ENCODE peak calls at places on chromosomes 2 and 18, in six cellular contexts. S is GM23248, V is fibroblast of lung, M is stomach, A is AG04450, X is cardiac muscle cell. F is an unnamed sample.

GRCh38 chr2:74867841-74868658 is 34.1 kb downstream of the HK2 start:
- DNase-seq in A (no peak), S (peak), V (peak), M (peak), X (peak), F (no peak)

GRCh38 chr18:10035306-10035991 is 121.6 kb downstream of the VAPA start:
- DNase-seq in X (no peak), V (no peak), A (no peak), S (peak), M (peak), F (peak)

GRCh38 chr2:209208211-209208610 is 215.6 kb upstream of the MAP2 start:
- DNase-seq in A (no peak), S (peak), M (no peak), V (peak), X (peak), F (peak)

GRCh38 chr2:43303889-43304288 is 77.5 kb upstream of the ZFP36L2 start:
- DNase-seq in X (no peak), M (no peak), V (no peak), S (no peak), A (no peak), F (no peak)

GRCh38 chr2:182301093-182301492 is 125.7 kb downstream of the PDE1A start:
- DNase-seq in V (peak), M (no peak), A (no peak), X (no peak), S (peak), F (no peak)

GRCh38 chr2:96913398-96914202 is 43.7 kb upstream of the SEMA4C start:
- DNase-seq in S (no peak), A (no peak), M (no peak), X (no peak), V (no peak), F (no peak)

GRCh38 chr2:217467331-217467730 is 535.5 kb downstream of the TNS1 start:
- DNase-seq in V (peak), S (peak), X (no peak), M (no peak), A (no peak), F (no peak)

GRCh38 chr2:152493417-152493816 is 158.4 kb downstream of the FMNL2 start:
- DNase-seq in A (no peak), S (no peak), V (no peak), X (no peak), M (no peak), F (no peak)

GRCh38 chr2:102141011-102141914 is 1.3 kb upstream of the IL1R1 start:
- DNase-seq in X (no peak), S (peak), A (peak), V (peak), M (no peak), F (no peak)

GRCh38 chr2:46870051-46870839 is 45.4 kb downstream of the MCFD2 start:
- DNase-seq in V (no peak), M (no peak), X (no peak), A (no peak), S (peak), F (no peak)

GRCh38 chr2:107009275-107009674 is 123.3 kb upstream of the ST6GAL2 start:
- DNase-seq in M (no peak), A (no peak), S (no peak), X (no peak), V (no peak), F (no peak)

GRCh38 chr2:9775351-9775750 is 67.9 kb upstream of the TAF1B start:
- DNase-seq in A (no peak), V (no peak), M (no peak), X (no peak), S (no peak), F (no peak)

GRCh38 chr2:215624423-215624829 is 188.6 kb upstream of the FN1 start:
- DNase-seq in X (no peak), S (peak), V (peak), A (peak), M (no peak), F (no peak)

GRCh38 chr18:13611058-13611615 is 115.2 kb downstream of the FAM210A start:
- DNase-seq in S (peak), V (peak), M (no peak), X (no peak), A (no peak), F (no peak)

GRCh38 chr2:117875786-117876185 is 61.3 kb downstream of the DDX18 start:
- DNase-seq in A (no peak), S (no peak), V (no peak), M (no peak), X (no peak), F (no peak)

GRCh38 chr2:172207916-172208315 is 105.2 kb upstream of the DLX2 start:
- DNase-seq in X (no peak), A (no peak), S (no peak), M (no peak), V (peak), F (no peak)

GRCh38 chr2:85743304-85743978 is 10.3 kb upstream of the ATOH8 start:
- DNase-seq in M (no peak), X (no peak), A (no peak), V (no peak), S (peak), F (no peak)

GRCh38 chr2:168145598-168145997 is 101.8 kb downstream of the STK39 start:
- DNase-seq in S (no peak), V (no peak), X (peak), A (no peak), M (no peak), F (no peak)

GRCh38 chr2:106885981-106886915 is at the start of gene ST6GAL2:
- DNase-seq in V (no peak), A (no peak), M (no peak), S (peak), X (peak), F (peak)

GRCh38 chr2:70425682-70426301 is 123.9 kb upstream of the FAM136A start:
- DNase-seq in S (no peak), V (no peak), M (no peak), X (no peak), A (no peak), F (no peak)

GRCh38 chr18:33817096-33817495 is 239.1 kb downstream of the ASXL3 start:
- DNase-seq in X (no peak), M (no peak), V (peak), S (peak), A (no peak), F (no peak)

DNA sequence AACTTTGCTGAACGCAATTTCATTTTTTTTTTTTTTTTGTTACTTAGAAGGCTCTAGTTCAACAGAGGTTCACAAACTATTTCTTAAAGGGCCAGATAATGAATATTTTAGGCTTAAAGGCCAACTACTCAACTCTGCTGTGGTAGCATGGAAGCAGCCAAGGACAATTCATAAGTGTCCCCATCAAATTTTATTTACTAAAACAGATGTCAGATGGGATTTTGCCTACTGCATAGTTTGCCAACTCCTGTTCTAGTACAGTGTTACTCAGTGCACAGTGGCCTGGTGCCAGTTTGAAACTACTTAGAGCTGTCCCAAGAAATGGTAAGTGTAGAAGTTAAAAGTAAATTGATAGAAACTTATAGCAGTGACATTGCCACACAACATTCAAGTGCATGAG is 949.4 kb upstream of the FANCL start:
- DNase-seq in A (no peak), S (no peak), X (no peak), M (no peak), V (no peak), F (no peak)
- H3K27ac ChIP-seq in A (no peak), S (no peak), X (no peak), M (no peak), V (no peak), F (no peak)

GRCh38 chr2:238434846-238435751 is 8.4 kb downstream of the ASB1 start:
- DNase-seq in V (no peak), S (no peak), X (no peak), M (no peak), A (no peak), F (peak)

GRCh38 chr2:238431431-238431830 is 4.7 kb downstream of the ASB1 start:
- DNase-seq in A (no peak), S (no peak), M (no peak), X (no peak), V (no peak), F (no peak)

GRCh38 chr2:238435752-238436096 is 9.0 kb downstream of the ASB1 start:
- DNase-seq in M (no peak), X (no peak), S (no peak), A (no peak), V (no peak), F (no peak)

GRCh38 chr2:238433941-238434845 is 7.5 kb downstream of the ASB1 start:
- DNase-seq in M (no peak), X (no peak), A (peak), S (peak), V (peak), F (peak)

GRCh38 chr2:238433300-238433915 is 6.7 kb downstream of the ASB1 start:
- DNase-seq in S (no peak), X (no peak), M (no peak), A (no peak), V (no peak), F (no peak)
- H3K27ac ChIP-seq in S (peak), X (no peak), M (no peak), A (peak), V (peak), F (peak)

GRCh38 chr2:218876562-218877219 is 4.0 kb upstream of the WNT10A start:
- DNase-seq in M (peak), A (no peak), V (peak), S (peak), X (peak), F (no peak)
- H3K27ac ChIP-seq in M (no peak), A (no peak), V (no peak), S (no peak), X (no peak), F (no peak)

GRCh38 chr18:77049938-77050337 is 82.6 kb downstream of the MBP start:
- DNase-seq in A (no peak), M (no peak), V (no peak), S (peak), X (no peak), F (peak)
- H3K27ac ChIP-seq in A (no peak), M (no peak), V (no peak), S (peak), X (no peak), F (peak)

F was measured in foreskin keratinocyte.